ENCODE peak calls at places on chromosomes 16 and 17, in six cellular contexts. One of them, this sample, is unnamed.

GRCh38 chr16:30585022-30585399 is 486 bp downstream of the ZNF785 start:
- DNase-seq in mammary epithelial cell: no peak
- DNase-seq in heart right ventricle: no peak
- DNase-seq in AG10803: peak; percentile 9
- DNase-seq in psoas muscle: no peak
- DNase-seq in cardiac fibroblast: peak; percentile 26
- DNase-seq in this sample: peak; percentile 12

GRCh38 chr16:58501242-58502131 is 1.5 kb downstream of the NDRG4 start:
- DNase-seq in heart right ventricle: no peak
- DNase-seq in cardiac fibroblast: no peak
- DNase-seq in AG10803: no peak
- DNase-seq in psoas muscle: peak; percentile 57
- DNase-seq in mammary epithelial cell: no peak
- DNase-seq in this sample: no peak

GRCh38 chr16:3266873-3267537 is 10.6 kb upstream of the MEFV start:
- DNase-seq in cardiac fibroblast: peak; percentile 62
- DNase-seq in AG10803: peak; percentile 95
- DNase-seq in psoas muscle: no peak
- DNase-seq in heart right ventricle: no peak
- DNase-seq in mammary epithelial cell: peak; percentile 26
- DNase-seq in this sample: peak; percentile 47

GRCh38 chr17:44786551-44787081 is 27.8 kb downstream of the ADAM11 start:
- DNase-seq in AG10803: no peak
- DNase-seq in psoas muscle: no peak
- DNase-seq in cardiac fibroblast: no peak
- DNase-seq in mammary epithelial cell: no peak
- DNase-seq in heart right ventricle: peak; percentile 73
- DNase-seq in this sample: no peak

GRCh38 chr17:76523084-76524037 is 14.1 kb downstream of the CYGB start:
- DNase-seq in psoas muscle: peak; percentile 90
- DNase-seq in heart right ventricle: peak; percentile 63
- DNase-seq in mammary epithelial cell: peak; percentile 58
- DNase-seq in AG10803: peak; percentile 47
- DNase-seq in cardiac fibroblast: peak; percentile 59
- DNase-seq in this sample: peak; percentile 57

GRCh38 chr17:6195123-6195522 is 124.9 kb downstream of the WSCD1 start:
- DNase-seq in heart right ventricle: no peak
- DNase-seq in cardiac fibroblast: no peak
- DNase-seq in mammary epithelial cell: no peak
- DNase-seq in AG10803: no peak
- DNase-seq in psoas muscle: no peak
- DNase-seq in this sample: no peak

GRCh38 chr16:27401768-27402568 is at the start of gene IL21R:
- DNase-seq in psoas muscle: peak; percentile 76
- DNase-seq in heart right ventricle: peak; percentile 61
- DNase-seq in mammary epithelial cell: no peak
- DNase-seq in cardiac fibroblast: peak; percentile 48
- DNase-seq in AG10803: peak; percentile 84
- DNase-seq in this sample: peak; percentile 43

GRCh38 chr17:74512624-74513084 is 18.6 kb downstream of the CD300LB start:
- DNase-seq in AG10803: peak; percentile 25
- DNase-seq in heart right ventricle: no peak
- DNase-seq in cardiac fibroblast: peak; percentile 29
- DNase-seq in mammary epithelial cell: peak; percentile 18
- DNase-seq in psoas muscle: no peak
- DNase-seq in this sample: peak; percentile 87

GRCh38 chr17:17391575-17392370 is 85.0 kb upstream of the MED9 start:
- DNase-seq in heart right ventricle: no peak
- DNase-seq in AG10803: no peak
- DNase-seq in cardiac fibroblast: no peak
- DNase-seq in psoas muscle: peak; percentile 26
- DNase-seq in mammary epithelial cell: peak; percentile 20
- DNase-seq in this sample: no peak

GRCh38 chr17:74921045-74921681 is 1.9 kb downstream of the USH1G start:
- DNase-seq in psoas muscle: no peak
- DNase-seq in AG10803: no peak
- DNase-seq in cardiac fibroblast: no peak
- DNase-seq in mammary epithelial cell: peak; percentile 27
- DNase-seq in heart right ventricle: no peak
- DNase-seq in this sample: no peak

GRCh38 chr16:4511441-4512082 is 27.0 kb downstream of the CDIP1 start:
- DNase-seq in mammary epithelial cell: peak; percentile 30
- DNase-seq in AG10803: peak; percentile 27
- DNase-seq in heart right ventricle: peak; percentile 54
- DNase-seq in psoas muscle: no peak
- DNase-seq in cardiac fibroblast: peak; percentile 57
- DNase-seq in this sample: peak; percentile 31

GRCh38 chr16:2751577-2752034 is 832 bp upstream of the SRRM2 start:
- DNase-seq in cardiac fibroblast: no peak
- DNase-seq in AG10803: no peak
- DNase-seq in psoas muscle: no peak
- DNase-seq in heart right ventricle: no peak
- DNase-seq in mammary epithelial cell: peak; percentile 17
- DNase-seq in this sample: peak; percentile 33

GRCh38 chr16:85364323-85365040 is 248.6 kb upstream of the GSE1 start:
- DNase-seq in heart right ventricle: no peak
- DNase-seq in psoas muscle: no peak
- DNase-seq in mammary epithelial cell: no peak
- DNase-seq in cardiac fibroblast: no peak
- DNase-seq in AG10803: no peak
- DNase-seq in this sample: no peak

GRCh38 chr16:68548947-68549346 is 9.9 kb downstream of the ZFP90 start:
- DNase-seq in heart right ventricle: no peak
- DNase-seq in psoas muscle: no peak
- DNase-seq in mammary epithelial cell: no peak
- DNase-seq in AG10803: no peak
- DNase-seq in cardiac fibroblast: no peak
- DNase-seq in this sample: no peak

GRCh38 chr17:5705081-5705875 is 121.0 kb upstream of the NLRP1 start:
- DNase-seq in psoas muscle: no peak
- DNase-seq in AG10803: peak; percentile 9
- DNase-seq in heart right ventricle: no peak
- DNase-seq in cardiac fibroblast: peak; percentile 6
- DNase-seq in mammary epithelial cell: no peak
- DNase-seq in this sample: no peak

GRCh38 chr17:48002920-48003685 is 32.2 kb downstream of the CDK5RAP3 start:
- DNase-seq in cardiac fibroblast: no peak
- DNase-seq in heart right ventricle: no peak
- DNase-seq in AG10803: no peak
- DNase-seq in psoas muscle: no peak
- DNase-seq in mammary epithelial cell: no peak
- DNase-seq in this sample: no peak

GRCh38 chr17:28899212-28899815 is 1.8 kb upstream of the FLOT2 start:
- DNase-seq in psoas muscle: no peak
- DNase-seq in mammary epithelial cell: no peak
- DNase-seq in AG10803: no peak
- DNase-seq in cardiac fibroblast: no peak
- DNase-seq in heart right ventricle: no peak
- DNase-seq in this sample: no peak

GRCh38 chr17:57906910-57907309 is 48.3 kb downstream of the CUEDC1 start:
- DNase-seq in AG10803: no peak
- DNase-seq in cardiac fibroblast: no peak
- DNase-seq in psoas muscle: peak; percentile 54
- DNase-seq in mammary epithelial cell: no peak
- DNase-seq in heart right ventricle: no peak
- DNase-seq in this sample: no peak

GRCh38 chr17:3531266-3532101 is 26.1 kb downstream of the TRPV3 start:
- DNase-seq in cardiac fibroblast: no peak
- DNase-seq in heart right ventricle: peak; percentile 40
- DNase-seq in psoas muscle: no peak
- DNase-seq in mammary epithelial cell: no peak
- DNase-seq in AG10803: no peak
- DNase-seq in this sample: no peak

GRCh38 chr16:4244254-4244812 is 2.5 kb upstream of the SRL start:
- DNase-seq in cardiac fibroblast: peak; percentile 30
- DNase-seq in mammary epithelial cell: no peak
- DNase-seq in AG10803: no peak
- DNase-seq in psoas muscle: no peak
- DNase-seq in heart right ventricle: no peak
- DNase-seq in this sample: no peak

GRCh38 chr17:64081802-64082799 is 47.8 kb downstream of the ERN1 start:
- DNase-seq in mammary epithelial cell: peak; percentile 83
- DNase-seq in psoas muscle: no peak
- DNase-seq in AG10803: peak; percentile 91
- DNase-seq in heart right ventricle: no peak
- DNase-seq in cardiac fibroblast: peak; percentile 65
- DNase-seq in this sample: peak; percentile 75

GRCh38 chr17:68396795-68397536 is 60.3 kb downstream of the WIPI1 start:
- DNase-seq in heart right ventricle: no peak
- DNase-seq in AG10803: no peak
- DNase-seq in psoas muscle: no peak
- DNase-seq in cardiac fibroblast: no peak
- DNase-seq in mammary epithelial cell: no peak
- DNase-seq in this sample: no peak

GRCh38 chr16:81018496-81018895 is 11.5 kb downstream of the CENPN start:
- DNase-seq in heart right ventricle: no peak
- DNase-seq in AG10803: no peak
- DNase-seq in mammary epithelial cell: no peak
- DNase-seq in psoas muscle: no peak
- DNase-seq in cardiac fibroblast: no peak
- DNase-seq in this sample: no peak

GRCh38 chr17:49703557-49704277 is 4.0 kb downstream of the SLC35B1 start:
- DNase-seq in AG10803: peak; percentile 49
- DNase-seq in mammary epithelial cell: peak; percentile 45
- DNase-seq in heart right ventricle: no peak
- DNase-seq in psoas muscle: no peak
- DNase-seq in cardiac fibroblast: peak; percentile 71
- DNase-seq in this sample: peak; percentile 73

GRCh38 chr16:91484-91883 is 13.5 kb downstream of the MPG start:
- DNase-seq in psoas muscle: no peak
- DNase-seq in mammary epithelial cell: no peak
- DNase-seq in cardiac fibroblast: peak; percentile 72
- DNase-seq in heart right ventricle: peak; percentile 68
- DNase-seq in AG10803: no peak
- DNase-seq in this sample: peak; percentile 38

GRCh38 chr17:1573932-1574696 is 11.5 kb upstream of the PITPNA start:
- DNase-seq in heart right ventricle: peak; percentile 85
- DNase-seq in cardiac fibroblast: peak; percentile 85
- DNase-seq in mammary epithelial cell: peak; percentile 63
- DNase-seq in AG10803: peak; percentile 57
- DNase-seq in psoas muscle: peak; percentile 93
- DNase-seq in this sample: peak; percentile 71
- TF ChIP-seq CTCF in heart right ventricle: peak; percentile 98
- TF ChIP-seq CTCF in cardiac fibroblast: peak; percentile 91
- TF ChIP-seq CTCF in mammary epithelial cell: peak; percentile 82
- TF ChIP-seq CTCF in AG10803: peak; percentile 75
- TF ChIP-seq CTCF in psoas muscle: peak; percentile 98
- TF ChIP-seq CTCF in this sample: peak; percentile 78

DNA sequence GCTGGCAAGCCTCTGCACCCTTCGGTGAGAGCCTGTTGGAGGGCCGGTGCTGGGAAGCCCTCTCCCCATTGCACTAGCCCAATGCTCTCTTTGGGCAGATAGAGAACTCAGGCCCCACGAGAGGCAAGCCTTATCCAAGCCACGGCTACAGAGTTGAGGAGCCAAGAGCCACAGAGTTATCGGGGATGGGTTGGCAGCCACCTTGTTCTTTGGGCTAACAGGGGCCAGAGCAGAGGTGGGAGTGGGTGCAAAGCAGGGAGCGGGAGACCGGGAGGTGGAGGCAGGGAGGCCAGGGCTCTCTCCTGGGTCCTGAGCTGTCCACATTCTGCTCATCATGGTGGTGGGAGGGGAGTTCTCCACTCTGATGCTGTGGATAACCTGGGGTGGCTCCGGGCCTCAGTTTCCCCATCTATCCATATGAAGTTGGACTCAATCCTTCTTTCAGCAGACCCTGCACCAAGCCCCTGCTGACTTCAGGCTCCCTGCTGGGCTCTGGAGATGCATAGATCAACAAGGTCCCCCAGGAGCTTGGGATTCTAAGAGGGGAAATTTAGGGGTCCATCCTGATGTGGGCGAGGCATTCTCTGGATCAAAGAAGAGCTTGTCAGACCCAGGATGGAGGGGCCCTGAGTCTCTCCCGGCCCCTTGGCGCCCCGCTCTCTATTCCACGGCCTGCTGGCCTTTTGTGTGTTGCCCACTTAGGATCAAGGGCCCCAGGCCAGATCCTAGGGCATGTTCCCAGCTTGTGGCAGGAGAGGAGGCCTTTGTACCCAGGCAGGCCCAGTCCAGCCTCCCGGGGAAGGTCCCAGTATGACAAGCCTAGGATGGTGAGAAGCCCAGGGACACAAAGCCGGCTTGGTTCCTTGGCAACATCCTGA is 557 bp upstream of the CX3CL1 start:
- DNase-seq in heart right ventricle: no peak
- DNase-seq in AG10803: no peak
- DNase-seq in cardiac fibroblast: no peak
- DNase-seq in psoas muscle: no peak
- DNase-seq in mammary epithelial cell: no peak
- DNase-seq in this sample: no peak
- H3K4me3 ChIP-seq in heart right ventricle: no peak overlapping the region
- H3K4me3 ChIP-seq in AG10803: no peak overlapping the region
- H3K4me3 ChIP-seq in cardiac fibroblast: no peak overlapping the region
- H3K4me3 ChIP-seq in psoas muscle: peak overlapping the region; percentile 66
- H3K4me3 ChIP-seq in mammary epithelial cell: no peak overlapping the region
- H3K4me3 ChIP-seq in this sample: no peak overlapping the region

GRCh38 chr17:61411114-61411943 is 11.7 kb downstream of the TBX2 start:
- DNase-seq in heart right ventricle: peak; percentile 73
- DNase-seq in mammary epithelial cell: peak; percentile 48
- DNase-seq in cardiac fibroblast: peak; percentile 51
- DNase-seq in AG10803: peak; percentile 58
- DNase-seq in psoas muscle: peak; percentile 67
- DNase-seq in this sample: peak; percentile 76
- TF ChIP-seq CTCF in heart right ventricle: peak; percentile 30
- TF ChIP-seq CTCF in mammary epithelial cell: no peak
- TF ChIP-seq CTCF in cardiac fibroblast: no peak
- TF ChIP-seq CTCF in AG10803: peak; percentile 18
- TF ChIP-seq CTCF in psoas muscle: peak; percentile 4
- TF ChIP-seq CTCF in this sample: peak; percentile 21

GRCh38 chr17:8237175-8237574 is 10.7 kb downstream of the CTC1 start:
- DNase-seq in heart right ventricle: no peak
- DNase-seq in AG10803: no peak
- DNase-seq in mammary epithelial cell: no peak
- DNase-seq in psoas muscle: no peak
- DNase-seq in cardiac fibroblast: no peak
- DNase-seq in this sample: no peak

GRCh38 chr17:8243827-8244226 is 4.0 kb downstream of the CTC1 start:
- DNase-seq in heart right ventricle: no peak
- DNase-seq in mammary epithelial cell: no peak
- DNase-seq in AG10803: no peak
- DNase-seq in psoas muscle: no peak
- DNase-seq in cardiac fibroblast: no peak
- DNase-seq in this sample: no peak

GRCh38 chr17:8235676-8236075 is 12.2 kb downstream of the CTC1 start:
- DNase-seq in psoas muscle: no peak
- DNase-seq in mammary epithelial cell: no peak
- DNase-seq in cardiac fibroblast: no peak
- DNase-seq in heart right ventricle: no peak
- DNase-seq in AG10803: no peak
- DNase-seq in this sample: no peak

GRCh38 chr17:8234361-8235270 is 13.2 kb downstream of the CTC1 start:
- DNase-seq in AG10803: no peak
- DNase-seq in psoas muscle: no peak
- DNase-seq in mammary epithelial cell: no peak
- DNase-seq in heart right ventricle: no peak
- DNase-seq in cardiac fibroblast: no peak
- DNase-seq in this sample: no peak

DNA sequence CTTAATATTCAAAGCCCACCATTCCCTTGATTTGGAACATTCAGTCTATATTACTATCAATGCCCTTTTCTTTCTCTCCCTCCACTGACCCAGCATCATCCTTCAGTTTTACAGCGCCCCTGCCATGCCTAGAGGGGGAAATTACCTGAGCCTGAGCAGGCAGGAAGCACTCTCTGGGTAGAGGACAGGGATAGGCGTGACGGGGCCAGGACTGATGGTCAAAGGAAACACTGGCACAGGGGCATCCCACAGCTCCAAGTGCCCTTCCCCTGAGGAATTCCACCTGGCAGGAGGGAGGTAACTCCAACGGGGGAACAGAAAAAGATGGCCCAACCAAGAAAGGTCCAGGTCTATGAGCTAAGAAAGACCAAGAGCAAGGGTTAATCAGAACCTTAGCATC is 10.0 kb downstream of the CTC1 start:
- DNase-seq in AG10803: no peak
- DNase-seq in psoas muscle: no peak
- DNase-seq in mammary epithelial cell: no peak
- DNase-seq in heart right ventricle: no peak
- DNase-seq in cardiac fibroblast: no peak
- DNase-seq in this sample: no peak
- H3K4me3 ChIP-seq in AG10803: no peak overlapping the region
- H3K4me3 ChIP-seq in psoas muscle: no peak overlapping the region
- H3K4me3 ChIP-seq in mammary epithelial cell: no peak overlapping the region
- H3K4me3 ChIP-seq in heart right ventricle: no peak overlapping the region
- H3K4me3 ChIP-seq in cardiac fibroblast: no peak overlapping the region
- H3K4me3 ChIP-seq in this sample: no peak overlapping the region

This sample was measured in fibroblast of mammary gland.